ENCODE peak calls at places on chromosomes 13 and 19, in six cellular contexts. O is fibroblast of mammary gland; J is T-helper 2 cell; W is fibroblast of gingiva; E is posterior vena cava; Z is activated T-helper 1 cell treated with anti-CD3 and anti-CD28 coated beads, Interleukin-12 subunit alpha, Interleukin-12 subunit beta, Interleukin-2, Interleukin-4 antibody, amounts not matched to agents 30 ng/mL and 10 ng/mL and 1 ng/mL, durations not matched to agents 14 hours and 24 hours and 36 hours. I is an unnamed sample.

GRCh38 chr19:30911491-30911890 is 437.7 kb downstream of the TSHZ3 start:
- DNase-seq in Z (no peak), J (no peak), O (no peak), E (no peak), W (no peak), I (no peak)

GRCh38 chr19:17871878-17872250 is at the start of gene SLC5A5:
- DNase-seq in W (no peak), J (peak; percentile 36), O (no peak), Z (no peak), E (no peak), I (no peak)

GRCh38 chr19:38647966-38648788 is 728 bp downstream of the ACTN4 start:
- DNase-seq in Z (no peak), W (no peak), O (no peak), E (no peak), J (no peak), I (no peak)

GRCh38 chr19:41584931-41585330 is 9.0 kb downstream of the CEACAM21 start:
- DNase-seq in O (no peak), Z (no peak), W (no peak), E (no peak), J (no peak), I (no peak)

GRCh38 chr19:55119053-55119452 is 1.6 kb upstream of the PPP1R12C start:
- DNase-seq in J (peak; percentile 58), E (no peak), Z (no peak), O (peak; percentile 44), W (no peak), I (no peak)

GRCh38 chr19:39320948-39321831 is 527 bp upstream of the LRFN1 start:
- DNase-seq in Z (no peak), O (no peak), E (no peak), W (no peak), J (no peak), I (no peak)

GRCh38 chr19:44512326-44513298 is 12.3 kb upstream of the ZNF180 start:
- DNase-seq in Z (no peak), W (no peak), E (no peak), O (peak; percentile 50), J (no peak), I (no peak)

GRCh38 chr19:18975011-18975410 is 34.0 kb upstream of the HOMER3 start:
- DNase-seq in O (peak; percentile 56), J (no peak), Z (no peak), E (no peak), W (no peak), I (no peak)

GRCh38 chr19:47315125-47315821 is 5.6 kb downstream of the C5AR1 start:
- DNase-seq in Z (no peak), E (peak; percentile 88), W (peak; percentile 96), O (peak; percentile 100), J (no peak), I (no peak)

GRCh38 chr13:27131202-27131623 is 40.4 kb downstream of the USP12 start:
- DNase-seq in E (no peak), O (peak; percentile 65), J (peak; percentile 97), W (no peak), Z (peak; percentile 80), I (no peak)

GRCh38 chr13:74444877-74445479 is 310.8 kb upstream of the KLF12 start:
- DNase-seq in Z (no peak), J (no peak), W (no peak), O (peak; percentile 27), E (no peak), I (no peak)

GRCh38 chr13:76454991-76455390 is 431.2 kb downstream of the KCTD12 start:
- DNase-seq in J (no peak), W (peak; percentile 37), E (no peak), O (no peak), Z (no peak), I (no peak)

GRCh38 chr19:35410487-35410886 is 37.6 kb upstream of the FFAR2 start:
- DNase-seq in W (no peak), E (peak; percentile 7), J (no peak), Z (no peak), O (no peak), I (no peak)

GRCh38 chr19:58581227-58582141 is 8.3 kb upstream of the MZF1 start:
- DNase-seq in E (peak; percentile 97), W (peak; percentile 83), J (peak; percentile 92), Z (peak; percentile 86), O (peak; percentile 89), I (peak; percentile 81)

GRCh38 chr13:59356607-59357006 is 807.1 kb downstream of the DIAPH3 start:
- DNase-seq in W (no peak), O (peak; percentile 4), J (no peak), E (peak; percentile 92), Z (no peak), I (no peak)

GRCh38 chr19:38021356-38021755 is 114.3 kb downstream of the SIPA1L3 start:
- DNase-seq in Z (no peak), E (peak; percentile 25), W (no peak), O (no peak), J (no peak), I (no peak)

GRCh38 chr13:90105276-90105675 is 1242.2 kb upstream of the MIR17HG start:
- DNase-seq in O (peak; percentile 25), E (no peak), W (no peak), Z (no peak), J (peak; percentile 33), I (no peak)

GRCh38 chr13:46354143-46355087 is 32.6 kb downstream of the RUBCNL start:
- DNase-seq in O (peak; percentile 97), W (peak; percentile 91), E (no peak), Z (peak; percentile 53), J (peak; percentile 87), I (no peak)

I was measured in B cell.